ENCODE peak calls at places on chromosomes 16 and 17, in six cellular contexts. One of them, this sample, is unnamed.
A peak's percentile ranks its signal among the peaks of the same experiment; 100 is the strongest.

GRCh38 chr16:85428168-85428898 is 184.8 kb upstream of the GSE1 start:
- DNase-seq in stomach: peak; percentile 72
- DNase-seq in astrocyte: no peak
- DNase-seq in pancreas: peak; percentile 52
- DNase-seq in mesendoderm: no peak
- DNase-seq in tibial artery: no peak
- DNase-seq in this sample: no peak

GRCh38 chr16:24568392-24568791 is 29.0 kb downstream of the RBBP6 start:
- DNase-seq in astrocyte: peak; percentile 6
- DNase-seq in tibial artery: no peak
- DNase-seq in pancreas: no peak
- DNase-seq in stomach: no peak
- DNase-seq in mesendoderm: no peak
- DNase-seq in this sample: no peak

GRCh38 chr17:58307468-58308172 is 21.0 kb downstream of the TSPOAP1 start:
- DNase-seq in mesendoderm: no peak
- DNase-seq in tibial artery: no peak
- DNase-seq in pancreas: no peak
- DNase-seq in stomach: peak; percentile 13
- DNase-seq in astrocyte: no peak
- DNase-seq in this sample: no peak

GRCh38 chr17:6495450-6496115 is 51.3 kb downstream of the PIMREG start:
- DNase-seq in stomach: no peak
- DNase-seq in astrocyte: no peak
- DNase-seq in tibial artery: peak; percentile 12
- DNase-seq in mesendoderm: no peak
- DNase-seq in pancreas: no peak
- DNase-seq in this sample: peak; percentile 22

GRCh38 chr16:54342966-54343365 is 56.4 kb upstream of the IRX3 start:
- DNase-seq in astrocyte: no peak
- DNase-seq in pancreas: no peak
- DNase-seq in mesendoderm: no peak
- DNase-seq in stomach: no peak
- DNase-seq in tibial artery: no peak
- DNase-seq in this sample: no peak

GRCh38 chr17:373616-374225 is 21.1 kb upstream of the RPH3AL start:
- DNase-seq in mesendoderm: peak; percentile 63
- DNase-seq in pancreas: no peak
- DNase-seq in stomach: no peak
- DNase-seq in astrocyte: no peak
- DNase-seq in tibial artery: peak; percentile 50
- DNase-seq in this sample: no peak

GRCh38 chr17:21019976-21020575 is 22.7 kb downstream of the USP22 start:
- DNase-seq in mesendoderm: peak; percentile 53
- DNase-seq in pancreas: no peak
- DNase-seq in astrocyte: no peak
- DNase-seq in tibial artery: peak; percentile 79
- DNase-seq in stomach: peak; percentile 55
- DNase-seq in this sample: no peak

GRCh38 chr16:22373662-22374310 is 633 bp downstream of the CDR2 start:
- DNase-seq in tibial artery: peak; percentile 75
- DNase-seq in astrocyte: no peak
- DNase-seq in stomach: peak; percentile 62
- DNase-seq in mesendoderm: peak; percentile 44
- DNase-seq in pancreas: peak; percentile 77
- DNase-seq in this sample: peak; percentile 74

GRCh38 chr17:19708431-19709175 is 7.8 kb downstream of the SLC47A2 start:
- DNase-seq in mesendoderm: no peak
- DNase-seq in tibial artery: peak; percentile 45
- DNase-seq in stomach: no peak
- DNase-seq in pancreas: no peak
- DNase-seq in astrocyte: no peak
- DNase-seq in this sample: no peak

GRCh38 chr17:39979865-39980401 is 674 bp upstream of the PSMD3 start:
- DNase-seq in astrocyte: peak; percentile 43
- DNase-seq in mesendoderm: peak; percentile 66
- DNase-seq in pancreas: no peak
- DNase-seq in tibial artery: no peak
- DNase-seq in stomach: no peak
- DNase-seq in this sample: no peak

GRCh38 chr17:10754109-10754508 is 24.3 kb upstream of the TMEM220 start:
- DNase-seq in tibial artery: no peak
- DNase-seq in mesendoderm: peak; percentile 87
- DNase-seq in stomach: peak; percentile 74
- DNase-seq in pancreas: peak; percentile 59
- DNase-seq in astrocyte: no peak
- DNase-seq in this sample: no peak

GRCh38 chr17:1627219-1627986 is 1.2 kb downstream of the SLC43A2 start:
- DNase-seq in mesendoderm: no peak
- DNase-seq in tibial artery: no peak
- DNase-seq in pancreas: no peak
- DNase-seq in astrocyte: no peak
- DNase-seq in stomach: no peak
- DNase-seq in this sample: no peak

GRCh38 chr17:55926276-55926995 is 175.6 kb downstream of the PCTP start:
- DNase-seq in tibial artery: no peak
- DNase-seq in astrocyte: no peak
- DNase-seq in pancreas: no peak
- DNase-seq in stomach: no peak
- DNase-seq in mesendoderm: peak; percentile 86
- DNase-seq in this sample: no peak

GRCh38 chr17:32323784-32324590 is 18.0 kb downstream of the C17orf75 start:
- DNase-seq in pancreas: no peak
- DNase-seq in astrocyte: no peak
- DNase-seq in stomach: peak; percentile 54
- DNase-seq in mesendoderm: no peak
- DNase-seq in tibial artery: no peak
- DNase-seq in this sample: no peak

GRCh38 chr16:74698220-74698619 is 2.4 kb downstream of the MLKL start:
- DNase-seq in tibial artery: no peak
- DNase-seq in stomach: no peak
- DNase-seq in mesendoderm: no peak
- DNase-seq in astrocyte: no peak
- DNase-seq in pancreas: no peak
- DNase-seq in this sample: no peak

GRCh38 chr17:27846042-27846655 is 45.8 kb upstream of the NOS2 start:
- DNase-seq in tibial artery: no peak
- DNase-seq in pancreas: no peak
- DNase-seq in mesendoderm: no peak
- DNase-seq in astrocyte: no peak
- DNase-seq in stomach: no peak
- DNase-seq in this sample: no peak

GRCh38 chr17:80220709-80221215 is 535 bp downstream of the SLC26A11 start:
- DNase-seq in tibial artery: no peak
- DNase-seq in pancreas: peak; percentile 59
- DNase-seq in stomach: no peak
- DNase-seq in mesendoderm: peak; percentile 10
- DNase-seq in astrocyte: no peak
- DNase-seq in this sample: no peak

GRCh38 chr17:9140550-9141422 is 119.5 kb downstream of the NTN1 start:
- DNase-seq in pancreas: no peak
- DNase-seq in astrocyte: no peak
- DNase-seq in mesendoderm: no peak
- DNase-seq in stomach: no peak
- DNase-seq in tibial artery: no peak
- DNase-seq in this sample: no peak

GRCh38 chr17:48559609-48560451 is 14.9 kb upstream of the HOXB2 start:
- DNase-seq in pancreas: no peak
- DNase-seq in tibial artery: no peak
- DNase-seq in stomach: no peak
- DNase-seq in astrocyte: no peak
- DNase-seq in mesendoderm: no peak
- DNase-seq in this sample: no peak

GRCh38 chr16:22099256-22099975 is 7.1 kb downstream of the VWA3A start:
- DNase-seq in stomach: no peak
- DNase-seq in mesendoderm: peak; percentile 41
- DNase-seq in pancreas: no peak
- DNase-seq in astrocyte: no peak
- DNase-seq in tibial artery: no peak
- DNase-seq in this sample: no peak

DNA sequence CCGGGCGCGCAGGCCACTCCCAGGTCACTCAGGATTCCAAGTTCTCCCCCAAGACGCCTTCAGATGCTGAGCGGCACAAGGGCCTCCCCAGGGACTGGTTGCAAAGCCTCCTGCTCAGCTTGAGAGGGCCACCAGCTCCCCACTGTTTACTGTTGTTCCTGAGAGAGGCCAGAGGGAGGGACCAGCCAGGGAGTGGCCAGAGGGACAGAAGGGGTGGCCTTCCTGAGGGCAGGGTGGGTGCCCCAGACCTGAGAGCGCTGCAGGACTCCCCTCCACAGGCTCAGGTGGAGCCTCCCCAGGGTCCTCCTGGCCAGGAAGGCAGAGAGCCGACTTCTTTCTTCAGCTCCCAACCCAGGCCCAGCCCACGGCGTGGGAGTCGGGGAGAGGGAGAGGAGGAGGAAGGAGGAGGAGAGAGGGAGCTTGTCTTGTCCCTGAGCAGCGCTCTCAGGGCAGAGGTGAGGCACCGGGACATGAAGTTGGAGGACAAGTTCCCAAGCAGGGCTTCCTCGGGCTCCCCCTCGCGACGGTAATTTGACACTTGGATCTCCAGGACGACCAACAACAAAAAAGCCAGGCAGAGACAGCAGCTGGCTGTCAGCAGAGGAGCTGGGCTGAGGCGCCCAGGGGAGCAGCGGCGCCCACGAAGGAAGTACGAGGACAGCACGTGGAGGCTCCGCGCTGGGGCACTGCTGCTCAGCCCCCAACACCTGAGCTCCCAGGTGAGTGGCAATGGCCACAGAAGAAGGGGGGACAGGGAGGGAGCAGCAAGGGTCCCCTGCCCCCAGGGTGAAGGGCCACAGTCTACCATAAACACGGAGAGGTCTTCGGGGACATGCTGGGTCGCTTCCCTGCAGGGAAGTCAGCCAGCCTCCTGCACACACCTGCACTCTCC is 496 bp downstream of the SMIM5 start:
- DNase-seq in mesendoderm: peak; percentile 97
- DNase-seq in tibial artery: peak; percentile 94
- DNase-seq in pancreas: peak; percentile 91
- DNase-seq in astrocyte: peak; percentile 74
- DNase-seq in stomach: peak; percentile 94
- DNase-seq in this sample: peak; percentile 94
- H3K4me3 ChIP-seq in mesendoderm: no peak overlapping the region
- H3K4me3 ChIP-seq in tibial artery: no peak overlapping the region
- H3K4me3 ChIP-seq in pancreas: peak overlapping the region; percentile 17
- H3K4me3 ChIP-seq in astrocyte: no peak overlapping the region
- H3K4me3 ChIP-seq in stomach: peak overlapping the region; percentile 24
- H3K4me3 ChIP-seq in this sample: peak overlapping the region; percentile 24

GRCh38 chr17:50950002-50950877 is 84.1 kb upstream of the TOB1 start:
- DNase-seq in stomach: peak; percentile 81
- DNase-seq in astrocyte: peak; percentile 85
- DNase-seq in tibial artery: peak; percentile 96
- DNase-seq in mesendoderm: peak; percentile 76
- DNase-seq in pancreas: peak; percentile 84
- DNase-seq in this sample: peak; percentile 63

GRCh38 chr17:50946891-50947843 is 81.0 kb upstream of the TOB1 start:
- DNase-seq in tibial artery: peak; percentile 66
- DNase-seq in mesendoderm: no peak
- DNase-seq in stomach: no peak
- DNase-seq in pancreas: peak; percentile 33
- DNase-seq in astrocyte: no peak
- DNase-seq in this sample: no peak

GRCh38 chr17:50949128-50950001 is 83.2 kb upstream of the TOB1 start:
- DNase-seq in tibial artery: peak; percentile 72
- DNase-seq in astrocyte: no peak
- DNase-seq in stomach: no peak
- DNase-seq in pancreas: peak; percentile 61
- DNase-seq in mesendoderm: no peak
- DNase-seq in this sample: peak; percentile 62

GRCh38 chr17:50947844-50948514 is 81.8 kb upstream of the TOB1 start:
- DNase-seq in tibial artery: peak; percentile 88
- DNase-seq in stomach: peak; percentile 96
- DNase-seq in mesendoderm: no peak
- DNase-seq in astrocyte: no peak
- DNase-seq in pancreas: peak; percentile 96
- DNase-seq in this sample: peak; percentile 74

DNA sequence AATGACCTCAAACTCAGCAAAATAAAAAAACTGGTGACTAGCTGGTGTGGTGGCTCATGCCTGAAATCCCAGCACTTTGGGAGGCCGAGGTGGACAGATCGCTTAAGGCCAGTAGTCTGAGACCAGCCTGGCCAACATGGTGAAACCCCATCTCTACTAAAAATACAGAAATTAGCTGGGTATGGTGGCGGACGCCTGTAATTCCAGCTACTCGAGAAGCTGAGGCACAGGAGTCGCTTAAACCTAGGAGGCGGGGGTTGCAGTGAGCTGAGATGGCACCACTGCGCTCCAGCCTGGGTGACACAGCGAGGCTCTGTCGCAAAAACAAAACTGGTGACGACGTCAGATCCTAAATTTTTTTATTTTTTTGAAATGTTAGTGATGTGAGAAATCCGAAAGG is 82.6 kb upstream of the TOB1 start:
- DNase-seq in astrocyte: no peak
- DNase-seq in mesendoderm: no peak
- DNase-seq in tibial artery: peak; percentile 64
- DNase-seq in stomach: no peak
- DNase-seq in pancreas: no peak
- DNase-seq in this sample: no peak
- H3K27ac ChIP-seq in astrocyte: no peak overlapping the region
- H3K27ac ChIP-seq in mesendoderm: no peak overlapping the region
- H3K27ac ChIP-seq in tibial artery: peak overlapping the region; percentile 88
- H3K27ac ChIP-seq in stomach: peak overlapping the region; percentile 92
- H3K27ac ChIP-seq in pancreas: peak overlapping the region; percentile 91
- H3K27ac ChIP-seq in this sample: peak overlapping the region; percentile 82

DNA sequence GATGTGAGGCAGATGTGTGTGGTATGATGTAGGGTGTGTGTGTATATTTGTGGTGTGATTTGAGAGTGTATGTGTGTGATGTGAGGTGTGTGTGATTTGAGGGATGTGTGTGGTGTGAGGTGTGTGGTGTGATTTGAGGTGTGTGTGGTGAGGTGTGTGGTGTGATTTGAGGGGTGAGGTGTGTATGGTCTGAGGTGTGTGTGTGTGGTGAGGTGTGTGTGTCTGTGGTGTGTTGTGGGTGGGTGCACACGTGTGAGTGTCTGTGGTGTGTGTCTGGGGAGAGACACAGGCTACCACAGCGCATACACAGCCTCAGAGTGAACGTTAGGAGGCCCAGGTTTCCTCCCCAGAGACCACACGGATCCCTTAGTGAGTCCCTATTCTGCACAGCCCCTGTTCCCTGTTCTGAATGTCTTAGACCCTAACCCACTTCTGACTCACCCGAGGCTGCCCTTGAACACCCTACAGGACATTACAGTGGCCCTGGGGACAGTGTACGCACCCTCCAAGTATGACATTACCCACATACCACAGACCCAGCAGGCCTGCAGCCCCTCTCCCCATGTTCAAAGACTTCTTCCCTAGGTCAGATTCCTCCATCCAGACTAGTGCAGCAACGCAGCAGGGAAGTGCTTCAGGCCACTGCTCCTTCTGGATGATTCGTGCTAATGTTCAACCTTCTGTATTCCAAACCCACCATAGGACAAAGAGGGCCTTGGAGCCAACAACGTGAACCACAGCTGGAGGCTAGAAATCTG is 3.5 kb upstream of the RAB37 start:
- DNase-seq in pancreas: no peak
- DNase-seq in mesendoderm: no peak
- DNase-seq in astrocyte: no peak
- DNase-seq in stomach: no peak
- DNase-seq in tibial artery: no peak
- DNase-seq in this sample: no peak
- H3K4me1 ChIP-seq in pancreas: peaks cover 10% of the 10 kb centered on the region
- H3K4me1 ChIP-seq in mesendoderm: no peaks in the 10 kb centered on the region
- H3K4me1 ChIP-seq in astrocyte: peaks cover 9% of the 10 kb centered on the region
- H3K4me1 ChIP-seq in stomach: peaks cover 42% of the 10 kb centered on the region
- H3K4me1 ChIP-seq in tibial artery: peaks cover 25% of the 10 kb centered on the region
- H3K4me1 ChIP-seq in this sample: peaks cover 4% of the 10 kb centered on the region

GRCh38 chr17:76263896-76264295 is 1.3 kb upstream of the UBALD2 start:
- DNase-seq in stomach: no peak
- DNase-seq in mesendoderm: no peak
- DNase-seq in pancreas: no peak
- DNase-seq in astrocyte: no peak
- DNase-seq in tibial artery: no peak
- DNase-seq in this sample: no peak
- H3K4me3 ChIP-seq in stomach: no peak overlapping the region
- H3K4me3 ChIP-seq in mesendoderm: no peak overlapping the region
- H3K4me3 ChIP-seq in pancreas: peak overlapping the region; percentile 1
- H3K4me3 ChIP-seq in astrocyte: no peak overlapping the region
- H3K4me3 ChIP-seq in tibial artery: no peak overlapping the region
- H3K4me3 ChIP-seq in this sample: no peak overlapping the region

This sample was measured in ascending aorta.